ENCODE peak calls at places on chromosome 19, in six cellular contexts. C is heart right ventricle, H is H1, N is aorta, Q is stomach, L is sigmoid colon. V is an unnamed sample. For H3K4me1, the result is how much of the 10 kb centered on the place peaks cover.

GRCh38 chr19:43552198-43552450 is 19.1 kb downstream of the ZNF575 start:
- DNase-seq in C (no peak), H (no peak), N (no peak), Q (no peak), L (no peak), V (no peak)

GRCh38 chr19:50371914-50372475 is 4.3 kb upstream of the NR1H2 start:
- DNase-seq in C (no peak), H (no peak), N (no peak), Q (no peak), L (no peak), V (no peak)

GRCh38 chr19:39878398-39878797 is 32.2 kb upstream of the FBL start:
- DNase-seq in C (no peak), H (no peak), N (no peak), Q (no peak), L (no peak), V (no peak)

GRCh38 chr19:38265213-38265861 is 964 bp downstream of the SPINT2 start:
- DNase-seq in C (no peak), H (no peak), N (peak), Q (peak), L (no peak), V (no peak)

GRCh38 chr19:51272183-51272817 is 21.4 kb downstream of the SIGLECL1 start:
- DNase-seq in C (no peak), H (no peak), N (peak), Q (no peak), L (no peak), V (no peak)

GRCh38 chr19:10593820-10594637 is 6.9 kb upstream of the AP1M2 start:
- DNase-seq in C (no peak), H (no peak), N (no peak), Q (no peak), L (peak), V (no peak)

GRCh38 chr19:2547033-2547680 is 71.2 kb downstream of the GADD45B start:
- DNase-seq in C (no peak), H (no peak), N (no peak), Q (no peak), L (peak), V (no peak)

GRCh38 chr19:19459099-19459498 is 53.6 kb downstream of the GATAD2A start:
- DNase-seq in C (no peak), H (no peak), N (no peak), Q (no peak), L (no peak), V (peak)

GRCh38 chr19:50252111-50252886 is 48.9 kb downstream of the MYH14 start:
- DNase-seq in C (no peak), H (no peak), N (peak), Q (no peak), L (no peak), V (peak)

GRCh38 chr19:51479531-51480331 is 1.4 kb downstream of the CEACAM18 start:
- DNase-seq in C (no peak), H (no peak), N (no peak), Q (no peak), L (peak), V (no peak)

GRCh38 chr19:58196911-58197616 is 14.2 kb downstream of the ZNF274 start:
- DNase-seq in C (no peak), H (no peak), N (no peak), Q (no peak), L (no peak), V (peak)

GRCh38 chr19:56383826-56384605 is 9.3 kb downstream of the ZNF582 start:
- DNase-seq in C (no peak), H (no peak), N (no peak), Q (no peak), L (no peak), V (no peak)

GRCh38 chr19:3785464-3785937 is 680 bp downstream of the MATK start:
- DNase-seq in C (no peak), H (no peak), N (no peak), Q (no peak), L (no peak), V (peak)

GRCh38 chr19:57850553-57851017 is 926 bp downstream of the ZNF587 start:
- DNase-seq in C (no peak), H (no peak), N (no peak), Q (peak), L (no peak), V (no peak)

GRCh38 chr19:54248016-54248601 is 5.5 kb upstream of the LILRA6 start:
- DNase-seq in C (no peak), H (no peak), N (peak), Q (no peak), L (peak), V (no peak)

GRCh38 chr19:51901860-51902259 is 3.0 kb downstream of the ZNF649 start:
- DNase-seq in C (no peak), H (no peak), N (no peak), Q (no peak), L (no peak), V (no peak)

GRCh38 chr19:6890938-6891337 is 3.6 kb downstream of the ADGRE1 start:
- DNase-seq in C (no peak), H (no peak), N (no peak), Q (no peak), L (no peak), V (peak)

GRCh38 chr19:29817316-29817715 is 5.5 kb downstream of the CCNE1 start:
- DNase-seq in C (no peak), H (no peak), N (no peak), Q (no peak), L (no peak), V (no peak)

GRCh38 chr19:38049105-38049649 is 142.2 kb downstream of the SIPA1L3 start:
- DNase-seq in C (no peak), H (no peak), N (no peak), Q (peak), L (no peak), V (peak)

GRCh38 chr19:52007436-52007804 is 591 bp downstream of the ZNF615 start:
- DNase-seq in C (no peak), H (no peak), N (no peak), Q (no peak), L (no peak), V (no peak)

GRCh38 chr19:46598372-46598917 is 2.7 kb upstream of the CALM3 start:
- DNase-seq in C (no peak), H (no peak), N (no peak), Q (no peak), L (no peak), V (no peak)

GRCh38 chr19:34844254-34844653 is 71.2 kb upstream of the ZNF599 start:
- DNase-seq in C (no peak), H (no peak), N (no peak), Q (peak), L (no peak), V (no peak)

DNA sequence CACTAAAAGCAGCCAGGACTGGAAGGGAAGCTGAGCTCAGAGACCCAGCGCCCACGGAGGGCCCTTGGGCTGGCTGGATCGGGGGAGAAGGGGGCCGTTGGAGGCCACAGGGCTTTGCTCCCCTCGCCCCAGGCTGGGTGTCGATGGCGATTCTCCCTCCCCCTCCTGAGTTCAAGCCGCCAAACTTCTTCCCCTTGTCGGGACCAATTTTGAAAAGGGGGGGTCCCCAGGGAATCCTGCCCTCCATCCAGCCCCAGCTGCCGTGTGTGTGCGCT is 61.2 kb downstream of the COLGALT1 start:
- DNase-seq in C (no peak), H (no peak), N (no peak), Q (no peak), L (no peak), V (no peak)
- H3K4me3 ChIP-seq in C (no peak), H (no peak), N (no peak), Q (no peak), L (no peak), V (no peak)

GRCh38 chr19:41959056-41960053 is at the start of gene RABAC1:
- DNase-seq in C (peak), H (peak), N (peak), Q (peak), L (peak), V (peak)
- H3K27ac ChIP-seq in C (peak), H (peak), N (peak), Q (peak), L (peak), V (peak)

GRCh38 chr19:47657719-47658118 is 48.8 kb downstream of the BICRA start:
- DNase-seq in C (no peak), H (no peak), N (no peak), Q (no peak), L (no peak), V (no peak)
- H3K4me1 ChIP-seq in C (under half), H (under half), N (under half), Q (under half), L (under half), V (under half)

GRCh38 chr19:35845215-35846037 is 6.9 kb downstream of the NPHS1 start:
- DNase-seq in C (no peak), H (no peak), N (no peak), Q (no peak), L (no peak), V (no peak)
- H3K4me3 ChIP-seq in C (peak), H (peak), N (no peak), Q (peak), L (peak), V (no peak)

GRCh38 chr19:48571378-48572162 is 19.6 kb downstream of the SULT2B1 start:
- DNase-seq in C (no peak), H (no peak), N (no peak), Q (peak), L (no peak), V (no peak)

GRCh38 chr19:48568345-48568886 is 16.4 kb downstream of the SULT2B1 start:
- DNase-seq in C (peak), H (no peak), N (peak), Q (peak), L (peak), V (no peak)

GRCh38 chr19:48575931-48576622 is 24.1 kb downstream of the SULT2B1 start:
- DNase-seq in C (no peak), H (no peak), N (no peak), Q (no peak), L (no peak), V (no peak)

GRCh38 chr19:48569814-48570213 is 17.8 kb downstream of the SULT2B1 start:
- DNase-seq in C (no peak), H (no peak), N (no peak), Q (peak), L (no peak), V (no peak)

GRCh38 chr19:48573163-48573505 is 21.2 kb downstream of the SULT2B1 start:
- DNase-seq in C (peak), H (no peak), N (no peak), Q (peak), L (no peak), V (no peak)
- H3K27ac ChIP-seq in C (no peak), H (no peak), N (no peak), Q (peak), L (no peak), V (no peak)

DNA sequence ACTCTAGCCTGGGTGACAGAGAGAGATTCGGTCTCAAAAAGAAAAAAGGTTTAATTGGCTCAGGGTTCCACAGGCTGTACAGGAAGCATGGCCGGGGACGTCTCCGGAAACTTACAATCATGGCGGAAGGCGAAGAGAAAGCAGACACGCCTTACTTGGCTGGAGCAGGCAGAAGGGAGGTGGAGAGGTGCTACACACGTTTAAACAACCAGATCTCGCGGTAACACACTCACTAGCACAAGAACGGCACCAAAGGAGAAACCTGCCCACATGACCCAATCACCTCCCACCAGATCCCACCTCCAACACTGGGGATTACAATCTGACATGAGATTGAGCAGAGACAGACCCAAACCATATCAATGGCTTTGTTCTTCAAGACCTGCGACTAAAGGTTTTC is 12.8 kb downstream of the CASP14 start:
- DNase-seq in C (no peak), H (no peak), N (no peak), Q (no peak), L (no peak), V (no peak)
- H3K4me1 ChIP-seq in C (under half), H (under half), N (under half), Q (under half), L (under half), V (under half)